ENCODE peak calls at places on chromosomes 2 and 18, in five cellular contexts. I is HepG2, Q is GM12878, B is HCT116, R is K562. W is an unnamed sample.

GRCh38 chr18:28581503-28582169 is 404.7 kb upstream of the CDH2 start:
- DNase-seq in I (no peak), Q (no peak), B (no peak), R (no peak), W (no peak)

GRCh38 chr2:239143858-239144712 is 256.7 kb downstream of the HDAC4 start:
- DNase-seq in Q (no peak), I (peak; percentile 28), B (peak; percentile 21), R (peak; percentile 33), W (peak; percentile 55)

GRCh38 chr2:101120124-101120996 is 30.8 kb downstream of the TBC1D8 start:
- DNase-seq in B (peak; percentile 85), R (no peak), Q (no peak), I (peak; percentile 98), W (no peak)

GRCh38 chr2:183935005-183935404 is 663.3 kb upstream of the ZNF804A start:
- DNase-seq in B (no peak), R (no peak), I (no peak), Q (no peak), W (peak; percentile 1)

GRCh38 chr2:142974288-142975024 is 97.0 kb downstream of the KYNU start:
- DNase-seq in Q (no peak), B (no peak), R (no peak), I (no peak), W (peak; percentile 80)

GRCh38 chr2:226683196-226683595 is 116.4 kb downstream of the IRS1 start:
- DNase-seq in I (no peak), Q (no peak), B (no peak), R (no peak), W (no peak)

GRCh38 chr2:189183170-189183569 is 3.6 kb upstream of the COL5A2 start:
- DNase-seq in R (no peak), B (no peak), I (no peak), Q (no peak), W (no peak)

GRCh38 chr18:11553098-11553940 is 56.1 kb upstream of the SLC35G4 start:
- DNase-seq in B (peak; percentile 45), I (peak; percentile 49), R (peak; percentile 57), Q (no peak), W (peak; percentile 57)

GRCh38 chr18:10266236-10266585 is 188.2 kb upstream of the APCDD1 start:
- DNase-seq in R (no peak), I (no peak), B (no peak), Q (no peak), W (no peak)

GRCh38 chr2:28527196-28527595 is 31.3 kb downstream of the PLB1 start:
- DNase-seq in B (no peak), I (no peak), R (no peak), Q (no peak), W (no peak)

GRCh38 chr2:65482971-65483370 is 50.6 kb upstream of the SPRED2 start:
- DNase-seq in B (no peak), Q (no peak), I (peak; percentile 80), R (no peak), W (no peak)

GRCh38 chr2:128410758-128411215 is 92.1 kb upstream of the HS6ST1 start:
- DNase-seq in I (no peak), B (no peak), R (no peak), Q (no peak), W (no peak)

GRCh38 chr18:46097853-46098615 is at the start of gene ATP5F1A:
- DNase-seq in Q (peak; percentile 48), I (peak; percentile 77), B (peak; percentile 58), R (peak; percentile 82), W (peak; percentile 82)

GRCh38 chr2:70089220-70089945 is 2.1 kb downstream of the PCBP1 start:
- DNase-seq in B (no peak), Q (no peak), R (peak; percentile 65), I (peak; percentile 24), W (no peak)

GRCh38 chr2:25347205-25347815 is 5.6 kb upstream of the DNMT3A start:
- DNase-seq in B (peak; percentile 32), Q (no peak), R (no peak), I (no peak), W (no peak)

GRCh38 chr2:239726631-239727181 is 298.4 kb downstream of the NDUFA10 start:
- DNase-seq in I (no peak), R (no peak), B (no peak), Q (no peak), W (no peak)

GRCh38 chr2:240207661-240208060 is 67.2 kb upstream of the OTOS start:
- DNase-seq in R (no peak), Q (no peak), B (no peak), I (no peak), W (no peak)

GRCh38 chr18:58215005-58215404 is 171.0 kb downstream of the NEDD4L start:
- DNase-seq in I (no peak), Q (no peak), B (no peak), R (no peak), W (no peak)

GRCh38 chr2:145041706-145042105 is 521.8 kb upstream of the ZEB2 start:
- DNase-seq in I (no peak), Q (no peak), R (no peak), B (no peak), W (no peak)

GRCh38 chr2:39094717-39095363 is 26.0 kb downstream of the SOS1 start:
- DNase-seq in B (no peak), I (no peak), R (no peak), Q (peak; percentile 71), W (no peak)

DNA sequence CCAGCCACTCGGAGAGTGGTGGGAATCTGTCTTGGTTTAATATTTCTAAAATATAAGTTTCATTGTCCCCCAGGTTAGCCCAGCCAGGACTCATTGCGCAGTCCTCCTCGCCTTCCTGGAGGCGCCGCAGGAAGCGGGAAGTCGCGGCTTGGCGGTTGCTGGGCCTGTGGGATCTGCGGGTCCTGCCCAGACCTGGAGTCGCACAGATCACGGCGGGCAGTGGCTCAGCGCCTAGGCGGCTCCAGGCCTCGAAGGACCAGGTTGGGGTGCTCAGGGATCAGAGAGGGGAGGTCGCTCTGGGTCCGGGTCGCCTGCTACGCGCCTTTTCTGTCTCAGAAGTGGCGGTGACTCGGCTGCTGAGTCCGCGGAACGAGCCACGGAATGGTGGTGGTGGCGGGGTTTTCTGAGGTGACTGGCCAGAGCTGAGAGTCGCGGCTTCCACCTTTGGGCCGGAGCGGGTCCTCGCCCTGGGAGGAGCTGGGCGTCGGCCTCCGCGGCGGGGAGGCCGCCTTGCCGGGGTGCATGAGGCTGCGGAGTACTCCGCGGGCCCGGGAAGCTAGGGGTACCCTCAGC is 2.7 kb downstream of the HOXD3 start:
- DNase-seq in B (no peak), R (no peak), I (no peak), Q (no peak), W (no peak)
- TF ChIP-seq JUND in B (no peak), R (no peak), I (no peak), Q (no peak), W (no peak)

DNA sequence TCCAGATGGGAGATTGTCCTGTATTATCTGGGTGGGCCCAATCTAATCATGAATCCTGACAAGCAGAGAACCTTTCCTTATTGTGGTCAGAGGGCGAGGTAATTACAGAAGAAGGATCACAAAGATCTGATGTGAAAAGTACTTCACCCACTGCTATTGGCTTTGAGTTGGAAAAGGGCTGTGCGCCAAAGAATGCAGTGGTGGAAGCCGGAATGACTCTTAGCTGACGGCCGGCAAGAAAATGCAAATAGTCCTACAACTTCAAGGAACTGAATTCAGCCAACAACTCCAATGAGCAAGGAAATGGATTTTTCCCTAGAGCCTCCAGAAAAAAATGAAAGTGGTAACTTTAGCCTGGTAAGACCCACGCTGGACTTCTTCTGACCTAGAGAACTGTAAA is 67.3 kb downstream of the CTNNA2 start:
- DNase-seq in R (no peak), I (no peak), Q (no peak), B (no peak), W (no peak)
- TF ChIP-seq JUND in R (no peak), I (no peak), Q (no peak), B (no peak), W (no peak)

DNA sequence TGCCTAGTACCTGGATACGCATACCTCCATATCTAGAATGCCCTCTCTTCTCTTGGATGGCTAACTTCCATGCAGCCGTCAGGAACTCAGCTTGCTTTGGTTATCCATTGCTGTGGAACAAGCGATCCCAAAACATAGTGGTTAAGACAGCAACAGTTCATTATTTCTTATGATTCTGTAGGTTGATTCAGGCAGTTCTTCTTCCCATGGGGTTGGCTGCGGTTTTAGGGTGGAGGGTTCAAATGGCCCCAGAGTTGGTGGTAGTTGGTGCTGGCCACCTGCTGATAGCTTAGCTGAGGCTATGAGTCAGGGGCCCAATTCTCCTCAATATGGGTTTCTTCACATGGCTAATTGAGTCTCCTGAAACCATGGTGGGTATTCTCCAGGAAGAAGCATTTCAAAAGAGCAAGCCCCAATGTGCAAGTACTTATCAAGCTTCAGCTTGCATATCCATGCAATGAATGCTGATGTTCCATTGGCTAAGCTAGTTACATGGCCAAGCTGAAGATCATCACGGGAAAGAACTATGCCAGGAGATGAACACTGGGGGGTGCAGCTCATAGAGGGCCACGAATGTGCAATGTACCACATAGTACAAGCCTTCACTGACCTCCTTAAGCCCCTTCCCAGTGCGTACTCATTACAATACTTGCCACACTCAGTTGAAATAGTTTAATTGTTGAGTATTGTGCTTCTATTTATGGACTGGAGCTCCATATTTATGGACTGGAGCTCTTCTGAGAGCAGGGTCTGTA is 10.0 kb upstream of the RHOB start:
- DNase-seq in R (no peak), Q (no peak), B (no peak), I (peak; percentile 45), W (no peak)
- TF ChIP-seq JUND in R (no peak), Q (no peak), B (no peak), I (no peak), W (no peak)

DNA sequence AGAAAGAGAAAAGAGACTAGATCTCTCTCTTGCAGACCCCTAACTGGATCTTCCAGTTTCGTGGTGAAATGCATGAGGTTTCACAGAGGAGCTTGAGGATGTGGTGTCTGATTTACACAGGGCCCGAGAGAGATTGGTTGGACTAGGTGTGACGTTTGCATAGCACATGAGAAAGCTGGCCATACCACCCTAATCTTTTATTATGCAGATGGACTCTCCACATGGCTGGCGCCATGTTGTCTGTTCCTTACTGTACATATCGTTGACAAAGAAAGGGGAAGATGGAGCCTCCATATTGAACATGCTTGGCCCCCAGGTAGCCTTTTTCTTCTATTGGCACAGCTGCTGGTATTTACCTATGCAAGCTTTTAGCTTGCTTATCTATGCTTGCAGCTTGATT is 27.5 kb upstream of the PGAP1 start:
- DNase-seq in B (no peak), I (no peak), R (no peak), Q (no peak), W (no peak)
- TF ChIP-seq JUND in B (no peak), I (no peak), R (no peak), Q (no peak), W (no peak)

W was measured in T47D.